ENCODE peak calls at places on chromosomes 7 and 10, in five cellular contexts. T is mammary epithelial cell; S is esophagus squamous epithelium; A is H9; D is CD8-positive, alpha-beta T cell. E is an unnamed sample.

GRCh38 chr10:33410860-33411234 is 76.4 kb upstream of the NRP1 start:
- DNase-seq in T (no peak), S (no peak), A (no peak), D (no peak), E (no peak)

GRCh38 chr7:27947581-27948278 is 207.8 kb downstream of the TAX1BP1 start:
- DNase-seq in T (no peak), S (no peak), A (no peak), D (no peak), E (no peak)

GRCh38 chr10:121154846-121155245 is 303.7 kb downstream of the WDR11 start:
- DNase-seq in T (peak; percentile 98), S (no peak), A (no peak), D (no peak), E (no peak)

GRCh38 chr7:3027005-3027404 is 16.7 kb downstream of the CARD11 start:
- DNase-seq in T (no peak), S (no peak), A (no peak), D (no peak), E (no peak)

GRCh38 chr7:50359995-50360925 is 55.7 kb downstream of the IKZF1 start:
- DNase-seq in T (no peak), S (no peak), A (no peak), D (peak; percentile 93), E (no peak)

GRCh38 chr10:43226851-43227845 is 39.7 kb downstream of the RASGEF1A start:
- DNase-seq in T (no peak), S (no peak), A (peak; percentile 24), D (no peak), E (peak; percentile 2)

GRCh38 chr10:124650820-124651401 is 93.3 kb downstream of the FAM53B start:
- DNase-seq in T (no peak), S (no peak), A (no peak), D (peak; percentile 87), E (no peak)

GRCh38 chr7:44286182-44286617 is 39.2 kb downstream of the CAMK2B start:
- DNase-seq in T (no peak), S (no peak), A (peak; percentile 62), D (no peak), E (peak; percentile 14)

GRCh38 chr7:30930621-30931020 is 19.0 kb downstream of the AQP1 start:
- DNase-seq in T (no peak), S (no peak), A (no peak), D (no peak), E (peak; percentile 44)

GRCh38 chr7:81684513-81685262 is 85.2 kb downstream of the HGF start:
- DNase-seq in T (peak; percentile 98), S (peak; percentile 30), A (no peak), D (no peak), E (peak; percentile 85)

GRCh38 chr10:11949152-11949551 is 93.5 kb downstream of the UPF2 start:
- DNase-seq in T (no peak), S (no peak), A (no peak), D (no peak), E (no peak)

GRCh38 chr10:122375761-122376160 is 1.3 kb downstream of the PLEKHA1 start:
- DNase-seq in T (no peak), S (no peak), A (no peak), D (no peak), E (no peak)

GRCh38 chr7:77266162-77266807 is 66.7 kb upstream of the FGL2 start:
- DNase-seq in T (no peak), S (no peak), A (no peak), D (no peak), E (no peak)

GRCh38 chr7:116380030-116380429 is 119.5 kb upstream of the CAV2 start:
- DNase-seq in T (no peak), S (no peak), A (no peak), D (no peak), E (no peak)

GRCh38 chr10:76080991-76081390 is 649.6 kb downstream of the LRMDA start:
- DNase-seq in T (peak; percentile 29), S (no peak), A (no peak), D (no peak), E (no peak)

GRCh38 chr7:112748381-112748780 is 41.8 kb downstream of the TMEM168 start:
- DNase-seq in T (no peak), S (no peak), A (no peak), D (no peak), E (no peak)

GRCh38 chr10:987635-987905 is 664 bp upstream of the GTPBP4 start:
- DNase-seq in T (peak; percentile 16), S (no peak), A (peak; percentile 28), D (no peak), E (no peak)

GRCh38 chr7:37162106-37162505 is 286.6 kb downstream of the ELMO1 start:
- DNase-seq in T (no peak), S (no peak), A (no peak), D (no peak), E (no peak)

GRCh38 chr10:110141185-110141584 is 66.2 kb upstream of the MXI1 start:
- DNase-seq in T (peak; percentile 53), S (no peak), A (no peak), D (no peak), E (no peak)

GRCh38 chr10:98425511-98426352 is 10.8 kb upstream of the PYROXD2 start:
- DNase-seq in T (peak; percentile 24), S (no peak), A (peak; percentile 83), D (peak; percentile 42), E (peak; percentile 40)

GRCh38 chr7:123823898-123824753 is 20.8 kb upstream of the HYAL4 start:
- DNase-seq in T (no peak), S (no peak), A (no peak), D (no peak), E (no peak)

GRCh38 chr7:98848918-98849317 is 20.9 kb downstream of the TMEM130 start:
- DNase-seq in T (no peak), S (no peak), A (no peak), D (no peak), E (no peak)

GRCh38 chr7:1707756-1708611 is 37.9 kb downstream of the ELFN1 start:
- DNase-seq in T (no peak), S (no peak), A (no peak), D (no peak), E (no peak)

DNA sequence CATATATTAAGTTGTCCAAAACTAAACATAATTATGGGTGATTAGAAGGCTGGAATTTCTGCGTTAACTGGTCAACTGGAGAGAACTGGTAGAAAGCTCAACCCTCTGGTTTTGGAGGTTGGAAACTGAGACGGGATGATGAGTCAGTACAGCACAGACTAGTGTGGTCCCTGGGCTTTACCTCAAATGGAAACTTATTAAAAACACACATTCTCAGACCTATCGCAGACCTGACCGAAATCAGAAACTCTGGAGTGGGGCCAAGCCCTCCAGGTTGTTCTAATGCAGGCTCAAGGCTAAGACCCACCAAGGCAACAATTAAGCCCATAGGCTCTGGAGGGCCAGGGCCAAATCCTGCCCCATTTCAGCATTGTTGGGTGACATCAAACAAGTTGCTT is 136.9 kb downstream of the KCNMA1 start:
- DNase-seq in T (no peak), S (no peak), A (no peak), D (no peak), E (no peak)
- H3K4me1 ChIP-seq in T (peaks cover 63% of the 10 kb centered on the region), S (peaks cover 58% of the 10 kb centered on the region), A (no peaks in the 10 kb centered on the region), D (no peaks in the 10 kb centered on the region), E (no peaks in the 10 kb centered on the region)

GRCh38 chr7:121945849-121946238 is 72.9 kb downstream of the PTPRZ1 start:
- DNase-seq in T (no peak), S (no peak), A (no peak), D (no peak), E (no peak)
- H3K27ac ChIP-seq in T (peak overlapping the region; percentile 69), S (peak overlapping the region; percentile 62), A (no peak overlapping the region), D (no peak overlapping the region), E (no peak overlapping the region)

GRCh38 chr10:44713307-44713706 is 197.8 kb upstream of the TMEM72 start:
- DNase-seq in T (no peak), S (no peak), A (no peak), D (no peak), E (no peak)
- TF ChIP-seq CTCF in T (no peak), S (no peak), A (no peak), D (no peak), E (no peak)

GRCh38 chr10:89242840-89243586 is 8.6 kb downstream of the LIPA start:
- DNase-seq in T (no peak), S (no peak), A (no peak), D (no peak), E (no peak)
- H3K4me1 ChIP-seq in T (peaks cover 23% of the 10 kb centered on the region), S (peaks cover 20% of the 10 kb centered on the region), A (peaks cover 13% of the 10 kb centered on the region), D (no peaks in the 10 kb centered on the region), E (peaks cover 41% of the 10 kb centered on the region)

GRCh38 chr7:6435486-6436384 is 12.0 kb downstream of the DAGLB start:
- DNase-seq in T (peak; percentile 59), S (no peak), A (peak; percentile 80), D (peak; percentile 85), E (peak; percentile 72)

GRCh38 chr7:6436385-6436685 is 11.4 kb downstream of the DAGLB start:
- DNase-seq in T (no peak), S (no peak), A (no peak), D (no peak), E (no peak)

GRCh38 chr7:6438427-6438826 is 9.3 kb downstream of the DAGLB start:
- DNase-seq in T (no peak), S (no peak), A (no peak), D (no peak), E (no peak)

GRCh38 chr7:6440381-6440780 is 7.4 kb downstream of the DAGLB start:
- DNase-seq in T (no peak), S (no peak), A (peak; percentile 35), D (no peak), E (no peak)

DNA sequence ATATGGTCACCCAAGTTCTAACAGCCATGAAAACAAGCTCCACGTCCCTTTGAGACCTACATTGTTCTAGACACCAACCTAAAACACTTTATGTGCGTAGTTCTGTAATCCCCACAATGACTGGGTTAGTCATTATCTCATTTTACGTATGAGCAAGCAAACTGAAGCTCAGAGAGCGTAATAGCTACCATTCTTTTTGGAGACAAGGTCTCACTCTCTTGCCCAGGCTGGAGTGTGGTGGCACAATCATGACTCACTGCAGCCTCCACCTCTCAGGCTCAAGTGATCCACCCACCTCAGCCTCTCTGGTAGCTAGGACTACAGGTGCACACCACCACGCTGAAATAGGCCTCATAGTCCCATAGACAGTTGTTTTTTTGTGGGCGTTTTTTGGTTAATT is 10.5 kb downstream of the DAGLB start:
- DNase-seq in T (no peak), S (no peak), A (no peak), D (no peak), E (no peak)
- H3K27ac ChIP-seq in T (no peak overlapping the region), S (no peak overlapping the region), A (no peak overlapping the region), D (no peak overlapping the region), E (peak overlapping the region; percentile 68)